ENCODE peak calls at places on chromosomes 3 and 15, in five cellular contexts. D is heart right ventricle, J is lung, V is bronchial epithelial cell, Y is neural progenitor cell. M is an unnamed sample.

GRCh38 chr3:78969483-78969882 is 798.3 kb downstream of the ROBO1 start:
- DNase-seq in J (no peak), V (no peak), Y (no peak), D (no peak), M (no peak)

GRCh38 chr3:39346785-39347585 is 17.5 kb downstream of the CCR8 start:
- DNase-seq in V (no peak), D (no peak), Y (no peak), J (no peak), M (no peak)

GRCh38 chr15:74884428-74885223 is 5.2 kb upstream of the MPI start:
- DNase-seq in Y (no peak), J (no peak), D (no peak), V (peak; percentile 46), M (no peak)

GRCh38 chr15:58306591-58307312 is 125.0 kb upstream of the LIPC start:
- DNase-seq in V (peak; percentile 50), Y (peak; percentile 7), D (no peak), J (no peak), M (no peak)

GRCh38 chr3:49924683-49925082 is 4.9 kb downstream of the MON1A start:
- DNase-seq in Y (no peak), D (no peak), J (no peak), V (peak; percentile 94), M (no peak)

GRCh38 chr3:155676252-155676981 is 68.5 kb downstream of the PLCH1 start:
- DNase-seq in Y (peak; percentile 13), D (no peak), V (peak; percentile 56), J (no peak), M (no peak)

GRCh38 chr3:124478834-124479233 is 251.4 kb upstream of the UMPS start:
- DNase-seq in Y (no peak), V (no peak), D (no peak), J (no peak), M (no peak)

GRCh38 chr3:31035681-31036080 is 141.2 kb upstream of the GADL1 start:
- DNase-seq in V (no peak), J (no peak), D (no peak), Y (no peak), M (no peak)

GRCh38 chr3:75650191-75650590 is 13.9 kb upstream of the FRG2C start:
- DNase-seq in Y (no peak), D (no peak), V (no peak), J (no peak), M (no peak)

GRCh38 chr15:57560976-57561711 is 30.6 kb upstream of the MYZAP start:
- DNase-seq in V (peak; percentile 55), J (peak; percentile 73), Y (peak; percentile 73), D (peak; percentile 47), M (peak; percentile 88)

GRCh38 chr3:108951802-108952474 is 1.7 kb downstream of the GUCA1C start:
- DNase-seq in V (no peak), J (no peak), D (no peak), Y (no peak), M (no peak)

GRCh38 chr3:197010556-197011351 is 18.9 kb downstream of the MELTF start:
- DNase-seq in V (no peak), D (peak; percentile 50), Y (no peak), J (no peak), M (no peak)

GRCh38 chr3:112681822-112682325 is 40.9 kb upstream of the CCDC80 start:
- DNase-seq in Y (no peak), D (no peak), J (no peak), V (no peak), M (no peak)

GRCh38 chr3:114756506-114757279 is 390.4 kb downstream of the ZBTB20 start:
- DNase-seq in Y (no peak), V (peak; percentile 57), D (no peak), J (no peak), M (no peak)

GRCh38 chr3:128081846-128082245 is 29.6 kb downstream of the SEC61A1 start:
- DNase-seq in J (no peak), Y (no peak), V (peak; percentile 73), D (no peak), M (no peak)

GRCh38 chr15:29669823-29670222 is 152.4 kb downstream of the TJP1 start:
- DNase-seq in D (no peak), J (no peak), Y (no peak), V (peak; percentile 84), M (no peak)

GRCh38 chr3:127286571-127287140 is 1.2 kb downstream of the PRR20G start:
- DNase-seq in Y (no peak), V (peak; percentile 67), D (no peak), J (no peak), M (no peak)

GRCh38 chr3:9622438-9622837 is 26.9 kb upstream of the MTMR14 start:
- DNase-seq in D (no peak), Y (no peak), V (no peak), J (no peak), M (no peak)

GRCh38 chr3:100972867-100973266 is 20.4 kb downstream of the ABI3BP start:
- DNase-seq in V (peak; percentile 81), Y (no peak), J (no peak), D (no peak), M (no peak)

GRCh38 chr3:37039447-37039846 is 46.1 kb downstream of the MLH1 start:
- DNase-seq in J (no peak), D (no peak), V (no peak), Y (no peak), M (no peak)

GRCh38 chr3:30012941-30013543 is 593.4 kb upstream of the TGFBR2 start:
- DNase-seq in D (no peak), V (peak; percentile 64), J (peak; percentile 72), Y (peak; percentile 85), M (no peak)

GRCh38 chr3:80232760-80233159 is 465.0 kb upstream of the ROBO1 start:
- DNase-seq in Y (no peak), D (no peak), V (peak; percentile 95), J (no peak), M (no peak)

GRCh38 chr3:127671523-127672428 is 976 bp upstream of the ABTB1 start:
- DNase-seq in J (no peak), V (no peak), D (no peak), Y (peak; percentile 23), M (peak; percentile 82)

GRCh38 chr15:82739086-82739485 is 29.4 kb upstream of the AP3B2 start:
- DNase-seq in V (peak; percentile 38), J (no peak), Y (no peak), D (no peak), M (no peak)

GRCh38 chr3:181838940-181839914 is 127.5 kb downstream of the SOX2 start:
- DNase-seq in V (peak; percentile 61), Y (no peak), D (no peak), J (peak; percentile 31), M (no peak)

GRCh38 chr3:88219138-88219792 is 69.5 kb downstream of the C3orf38 start:
- DNase-seq in J (peak; percentile 39), Y (peak; percentile 87), V (peak; percentile 53), D (no peak), M (no peak)

GRCh38 chr15:81155375-81156218 is 21.5 kb downstream of the CFAP161 start:
- DNase-seq in V (peak; percentile 75), Y (peak; percentile 47), J (no peak), D (no peak), M (no peak)

GRCh38 chr15:77009646-77010311 is 14.9 kb downstream of the PSTPIP1 start:
- DNase-seq in V (no peak), D (no peak), J (no peak), Y (no peak), M (no peak)

GRCh38 chr3:124602986-124603627 is 127.1 kb upstream of the UMPS start:
- DNase-seq in D (no peak), Y (no peak), J (no peak), V (no peak), M (no peak)

GRCh38 chr3:161913786-161914389 is 417.3 kb downstream of the OTOL1 start:
- DNase-seq in Y (no peak), D (no peak), J (no peak), V (peak; percentile 17), M (no peak)

GRCh38 chr15:56754993-56755392 is 21.7 kb upstream of the ZNF280D start:
- DNase-seq in D (no peak), V (no peak), J (no peak), Y (no peak), M (no peak)

GRCh38 chr15:76098685-76099084 is 38.9 kb downstream of the TMEM266 start:
- DNase-seq in D (no peak), Y (no peak), J (no peak), V (no peak), M (no peak)

GRCh38 chr3:114582929-114583328 is 289.1 kb downstream of the TIGIT start:
- DNase-seq in Y (no peak), D (no peak), V (no peak), J (no peak), M (no peak)

GRCh38 chr15:72197460-72198409 is at the start of gene GRAMD2A:
- DNase-seq in V (peak; percentile 65), J (peak; percentile 64), D (no peak), Y (peak; percentile 65), M (no peak)

DNA sequence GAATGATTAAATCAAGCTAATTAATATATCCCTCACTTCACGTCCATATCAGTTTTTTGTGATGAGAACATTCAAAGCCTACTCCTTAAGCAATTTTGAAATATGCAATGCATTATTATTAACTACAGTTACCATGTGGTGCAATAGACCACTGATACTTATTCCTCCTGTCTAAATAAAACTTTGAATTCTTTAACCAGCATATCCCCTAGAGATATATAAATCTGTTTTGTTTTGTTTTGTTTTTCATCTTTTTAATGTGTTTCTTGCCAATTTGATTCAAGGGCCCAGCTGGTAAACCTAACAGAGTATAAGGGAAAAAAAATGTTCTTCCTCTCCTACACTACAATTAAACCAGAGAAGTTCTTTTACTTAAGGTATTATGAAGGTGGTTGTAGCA is 524.2 kb downstream of the NAALADL2 start:
- DNase-seq in J (no peak), Y (no peak), V (no peak), D (no peak), M (no peak)
- TF ChIP-seq CTCF in J (no peak), Y (no peak), V (no peak), D (no peak), M (no peak)

GRCh38 chr3:134527037-134527436 is 41.2 kb downstream of the CEP63 start:
- DNase-seq in J (no peak), Y (peak; percentile 39), V (peak; percentile 7), D (no peak), M (no peak)
- TF ChIP-seq CTCF in J (no peak), Y (peak; percentile 52), V (peak; percentile 38), D (no peak), M (peak; percentile 17)

DNA sequence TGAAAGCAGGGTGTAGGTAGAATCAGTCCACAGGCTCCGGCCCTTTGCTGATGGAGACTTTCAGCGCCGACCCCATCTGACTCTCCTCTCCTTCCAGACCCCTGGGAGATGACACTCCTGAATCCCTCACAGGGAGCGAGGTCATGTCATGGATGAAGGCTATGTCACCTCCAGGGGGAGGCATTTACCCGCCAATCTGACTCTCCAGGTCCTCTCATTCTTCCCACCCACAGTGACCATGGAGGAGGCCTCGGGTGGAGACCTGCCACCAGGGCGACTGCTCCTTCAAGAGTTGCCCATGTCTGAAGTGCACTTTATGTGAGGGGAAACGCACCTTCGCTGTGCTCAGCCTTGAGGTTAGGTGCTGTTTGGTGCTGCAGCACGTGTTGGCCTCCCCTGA is 112.7 kb downstream of the KLF13 start:
- DNase-seq in Y (peak; percentile 50), J (no peak), V (no peak), D (no peak), M (peak; percentile 79)
- TF ChIP-seq CTCF in Y (peak; percentile 35), J (peak; percentile 13), V (peak; percentile 46), D (peak; percentile 30), M (peak; percentile 8)

DNA sequence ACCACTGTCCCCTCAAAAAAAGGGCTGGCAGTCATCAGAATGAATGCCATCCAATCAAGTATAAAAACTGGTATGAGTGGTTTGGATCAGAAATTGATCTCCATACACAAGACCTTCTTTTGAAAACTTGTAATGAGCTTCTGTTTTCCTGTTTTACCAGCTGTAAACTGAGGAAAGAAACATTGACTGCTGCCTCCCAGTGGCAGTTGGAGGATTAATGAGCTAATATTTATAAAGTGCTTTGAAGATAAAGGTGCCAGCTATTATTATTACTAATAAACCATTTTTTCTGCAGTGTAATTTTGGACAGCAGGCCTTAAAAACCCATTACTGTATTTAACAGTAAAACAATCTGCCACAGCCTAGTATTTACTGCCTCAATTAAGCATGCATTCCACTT is 11.4 kb downstream of the CHL1 start:
- DNase-seq in Y (no peak), J (no peak), D (no peak), V (no peak), M (no peak)
- TF ChIP-seq CTCF in Y (peak; percentile 32), J (no peak), D (no peak), V (no peak), M (no peak)